ENCODE peak calls at places on chromosome 2, in six cellular contexts. One of them, this sample, is unnamed.

GRCh38 chr2:61632276-61633169 is 94.4 kb upstream of the XPO1 start:
- DNase-seq in mesothelial cell of epicardium: no peak
- DNase-seq in activated naive CD8-positive, alpha-beta T cell treated with anti-CD3 and anti-CD28 coated beads, Interleukin-2, amount 10 ng/mL, durations not matched to agents 7 days and 5 days: no peak
- DNase-seq in EH: peak; percentile 35
- DNase-seq in KG1: no peak
- DNase-seq in A673: no peak
- DNase-seq in this sample: no peak

GRCh38 chr2:196849895-196850294 is 40.7 kb upstream of the C2orf66 start:
- DNase-seq in mesothelial cell of epicardium: no peak
- DNase-seq in KG1: no peak
- DNase-seq in EH: peak; percentile 58
- DNase-seq in activated naive CD8-positive, alpha-beta T cell treated with anti-CD3 and anti-CD28 coated beads, Interleukin-2, amount 10 ng/mL, durations not matched to agents 7 days and 5 days: no peak
- DNase-seq in A673: peak; percentile 54
- DNase-seq in this sample: no peak

GRCh38 chr2:62293490-62294212 is 97.7 kb downstream of the B3GNT2 start:
- DNase-seq in EH: no peak
- DNase-seq in KG1: no peak
- DNase-seq in mesothelial cell of epicardium: no peak
- DNase-seq in A673: no peak
- DNase-seq in activated naive CD8-positive, alpha-beta T cell treated with anti-CD3 and anti-CD28 coated beads, Interleukin-2, amount 10 ng/mL, durations not matched to agents 7 days and 5 days: no peak
- DNase-seq in this sample: peak; percentile 73

GRCh38 chr2:239961662-239962220 is 63.4 kb downstream of the NDUFA10 start:
- DNase-seq in A673: no peak
- DNase-seq in activated naive CD8-positive, alpha-beta T cell treated with anti-CD3 and anti-CD28 coated beads, Interleukin-2, amount 10 ng/mL, durations not matched to agents 7 days and 5 days: no peak
- DNase-seq in KG1: no peak
- DNase-seq in mesothelial cell of epicardium: no peak
- DNase-seq in EH: no peak
- DNase-seq in this sample: no peak

GRCh38 chr2:240505946-240506345 is 51.8 kb downstream of the ANKMY1 start:
- DNase-seq in mesothelial cell of epicardium: no peak
- DNase-seq in activated naive CD8-positive, alpha-beta T cell treated with anti-CD3 and anti-CD28 coated beads, Interleukin-2, amount 10 ng/mL, durations not matched to agents 7 days and 5 days: no peak
- DNase-seq in A673: no peak
- DNase-seq in EH: no peak
- DNase-seq in KG1: no peak
- DNase-seq in this sample: no peak

GRCh38 chr2:63741884-63742583 is 99.7 kb upstream of the UGP2 start:
- DNase-seq in activated naive CD8-positive, alpha-beta T cell treated with anti-CD3 and anti-CD28 coated beads, Interleukin-2, amount 10 ng/mL, durations not matched to agents 7 days and 5 days: no peak
- DNase-seq in A673: no peak
- DNase-seq in KG1: no peak
- DNase-seq in mesothelial cell of epicardium: no peak
- DNase-seq in EH: peak; percentile 76
- DNase-seq in this sample: no peak

GRCh38 chr2:160940699-160941098 is 219.5 kb upstream of the TANK start:
- DNase-seq in activated naive CD8-positive, alpha-beta T cell treated with anti-CD3 and anti-CD28 coated beads, Interleukin-2, amount 10 ng/mL, durations not matched to agents 7 days and 5 days: no peak
- DNase-seq in EH: no peak
- DNase-seq in A673: no peak
- DNase-seq in mesothelial cell of epicardium: no peak
- DNase-seq in KG1: no peak
- DNase-seq in this sample: no peak

GRCh38 chr2:188292446-188293239 is 969 bp downstream of the GULP1 start:
- DNase-seq in A673: peak; percentile 72
- DNase-seq in mesothelial cell of epicardium: peak; percentile 46
- DNase-seq in EH: peak; percentile 88
- DNase-seq in KG1: no peak
- DNase-seq in activated naive CD8-positive, alpha-beta T cell treated with anti-CD3 and anti-CD28 coated beads, Interleukin-2, amount 10 ng/mL, durations not matched to agents 7 days and 5 days: peak; percentile 27
- DNase-seq in this sample: peak; percentile 79

GRCh38 chr2:103788875-103789715 is 1027.3 kb downstream of the TMEM182 start:
- DNase-seq in KG1: no peak
- DNase-seq in EH: peak; percentile 2
- DNase-seq in activated naive CD8-positive, alpha-beta T cell treated with anti-CD3 and anti-CD28 coated beads, Interleukin-2, amount 10 ng/mL, durations not matched to agents 7 days and 5 days: no peak
- DNase-seq in A673: peak; percentile 85
- DNase-seq in mesothelial cell of epicardium: no peak
- DNase-seq in this sample: no peak

GRCh38 chr2:44941551-44942234 is at the start of gene SIX3:
- DNase-seq in EH: peak; percentile 34
- DNase-seq in KG1: no peak
- DNase-seq in mesothelial cell of epicardium: no peak
- DNase-seq in A673: peak; percentile 72
- DNase-seq in activated naive CD8-positive, alpha-beta T cell treated with anti-CD3 and anti-CD28 coated beads, Interleukin-2, amount 10 ng/mL, durations not matched to agents 7 days and 5 days: peak; percentile 60
- DNase-seq in this sample: no peak

GRCh38 chr2:147182260-147182659 is 662.6 kb upstream of the ACVR2A start:
- DNase-seq in EH: no peak
- DNase-seq in mesothelial cell of epicardium: no peak
- DNase-seq in A673: no peak
- DNase-seq in KG1: no peak
- DNase-seq in activated naive CD8-positive, alpha-beta T cell treated with anti-CD3 and anti-CD28 coated beads, Interleukin-2, amount 10 ng/mL, durations not matched to agents 7 days and 5 days: no peak
- DNase-seq in this sample: no peak

GRCh38 chr2:176686328-176686727 is 417.1 kb downstream of the MTX2 start:
- DNase-seq in KG1: no peak
- DNase-seq in A673: no peak
- DNase-seq in EH: no peak
- DNase-seq in activated naive CD8-positive, alpha-beta T cell treated with anti-CD3 and anti-CD28 coated beads, Interleukin-2, amount 10 ng/mL, durations not matched to agents 7 days and 5 days: no peak
- DNase-seq in mesothelial cell of epicardium: no peak
- DNase-seq in this sample: no peak